ENCODE peak calls at places on chromosome 19, in eight cellular contexts. M, Q, F, N, K, R, W and A are unnamed samples.

GRCh38 chr19:52963229-52963760 is 614 bp upstream of the ZNF816 start:
- DNase-seq in M (no peak), Q (no peak), F (no peak), N (peak; percentile 18), K (no peak), R (no peak), W (no peak), A (no peak)

GRCh38 chr19:39499082-39499642 is 415 bp downstream of the DLL3 start:
- DNase-seq in M (no peak), Q (no peak), F (peak; percentile 47), N (peak; percentile 13), K (no peak), R (no peak), W (no peak), A (no peak)

GRCh38 chr19:6577410-6578125 is 13.4 kb downstream of the CD70 start:
- DNase-seq in M (peak; percentile 100), Q (no peak), F (no peak), N (no peak), K (no peak), R (no peak), W (no peak), A (peak; percentile 66)

GRCh38 chr19:1259873-1260748 is 9.0 kb upstream of the CIRBP start:
- DNase-seq in M (no peak), Q (no peak), F (no peak), N (no peak), K (peak; percentile 60), R (peak; percentile 44), W (no peak), A (peak; percentile 77)

GRCh38 chr19:49951806-49952474 is 9.0 kb downstream of the SIGLEC11 start:
- DNase-seq in M (no peak), Q (no peak), F (no peak), N (no peak), K (no peak), R (no peak), W (no peak), A (no peak)

GRCh38 chr19:17405250-17406038 is at the start of gene BST2:
- DNase-seq in M (peak; percentile 97), Q (no peak), F (no peak), N (no peak), K (peak; percentile 73), R (peak; percentile 77), W (peak; percentile 43), A (no peak)

GRCh38 chr19:17103177-17103576 is 27.6 kb downstream of the MYO9B start:
- DNase-seq in M (peak; percentile 19), Q (no peak), F (no peak), N (peak; percentile 31), K (no peak), R (peak; percentile 61), W (no peak), A (peak; percentile 35)

GRCh38 chr19:10269333-10270179 is 1.4 kb upstream of the ICAM1 start:
- DNase-seq in M (peak; percentile 80), Q (peak; percentile 85), F (peak; percentile 48), N (peak; percentile 86), K (peak; percentile 86), R (peak; percentile 76), W (peak; percentile 88), A (no peak)

GRCh38 chr19:46373573-46374359 is 26.9 kb downstream of the PPP5C start:
- DNase-seq in M (no peak), Q (no peak), F (peak; percentile 99), N (no peak), K (peak; percentile 69), R (peak; percentile 63), W (peak; percentile 92), A (peak; percentile 93)

GRCh38 chr19:27746691-27747380 is 1466.1 kb downstream of the UQCRFS1 start:
- DNase-seq in M (no peak), Q (no peak), F (no peak), N (peak; percentile 5), K (peak; percentile 19), R (no peak), W (peak; percentile 20), A (peak; percentile 19)

GRCh38 chr19:3369337-3370213 is 3.2 kb downstream of the NFIC start:
- DNase-seq in M (peak; percentile 78), Q (no peak), F (no peak), N (no peak), K (peak; percentile 73), R (peak; percentile 79), W (no peak), A (no peak)

GRCh38 chr19:42469311-42470239 is 26.8 kb upstream of the CXCL17 start:
- DNase-seq in M (peak; percentile 87), Q (no peak), F (no peak), N (no peak), K (peak; percentile 18), R (peak; percentile 64), W (no peak), A (no peak)

GRCh38 chr19:19026299-19026971 is 6.9 kb downstream of the SUGP2 start:
- DNase-seq in M (peak; percentile 98), Q (no peak), F (no peak), N (no peak), K (no peak), R (peak; percentile 5), W (peak; percentile 34), A (no peak)

GRCh38 chr19:3466630-3467029 is 13.7 kb downstream of the SMIM24 start:
- DNase-seq in M (no peak), Q (no peak), F (no peak), N (no peak), K (no peak), R (no peak), W (no peak), A (no peak)

GRCh38 chr19:1354496-1355257 is 29.0 kb upstream of the NDUFS7 start:
- DNase-seq in M (peak; percentile 84), Q (peak; percentile 79), F (peak; percentile 78), N (peak; percentile 81), K (peak; percentile 92), R (peak; percentile 88), W (peak; percentile 88), A (peak; percentile 81)

GRCh38 chr19:49340069-49340864 is 5.1 kb downstream of the CD37 start:
- DNase-seq in M (peak; percentile 29), Q (no peak), F (peak; percentile 82), N (no peak), K (peak; percentile 59), R (no peak), W (peak; percentile 75), A (no peak)

GRCh38 chr19:1767464-1767933 is 14.2 kb downstream of the ONECUT3 start:
- DNase-seq in M (no peak), Q (peak; percentile 56), F (peak; percentile 19), N (peak; percentile 78), K (peak; percentile 37), R (peak; percentile 34), W (peak; percentile 44), A (peak; percentile 71)

GRCh38 chr19:18158471-18158870 is 5.5 kb downstream of the PIK3R2 start:
- DNase-seq in M (no peak), Q (no peak), F (no peak), N (no peak), K (no peak), R (no peak), W (no peak), A (no peak)

GRCh38 chr19:8988204-8988603 is 22.0 kb downstream of the MUC16 start:
- DNase-seq in M (no peak), Q (no peak), F (no peak), N (no peak), K (no peak), R (no peak), W (no peak), A (peak; percentile 73)

GRCh38 chr19:12112238-12112637 is 27.9 kb downstream of the ZNF20 start:
- DNase-seq in M (no peak), Q (no peak), F (no peak), N (no peak), K (no peak), R (peak; percentile 46), W (no peak), A (no peak)

GRCh38 chr19:52991484-52991883 is 22.2 kb upstream of the ERVV-1 start:
- DNase-seq in M (no peak), Q (no peak), F (no peak), N (no peak), K (no peak), R (peak; percentile 88), W (no peak), A (no peak)

GRCh38 chr19:28519950-28520861 is 692.7 kb downstream of the UQCRFS1 start:
- DNase-seq in M (no peak), Q (no peak), F (peak; percentile 94), N (no peak), K (peak; percentile 79), R (no peak), W (no peak), A (no peak)

GRCh38 chr19:2552859-2553258 is 76.9 kb downstream of the GADD45B start:
- DNase-seq in M (peak; percentile 98), Q (no peak), F (no peak), N (no peak), K (no peak), R (peak; percentile 61), W (no peak), A (no peak)

GRCh38 chr19:45428385-45429231 is 4.9 kb upstream of the ERCC1 start:
- DNase-seq in M (no peak), Q (no peak), F (no peak), N (peak; percentile 40), K (peak; percentile 78), R (peak; percentile 84), W (no peak), A (no peak)

GRCh38 chr19:30685601-30686000 is 313.4 kb downstream of the ZNF536 start:
- DNase-seq in M (no peak), Q (no peak), F (no peak), N (no peak), K (no peak), R (no peak), W (no peak), A (no peak)

GRCh38 chr19:11612816-11613511 is 15.7 kb downstream of the ZNF627 start:
- DNase-seq in M (no peak), Q (no peak), F (no peak), N (no peak), K (no peak), R (no peak), W (no peak), A (no peak)

GRCh38 chr19:56217039-56217949 is 15.2 kb downstream of the ZSCAN5C start:
- DNase-seq in M (no peak), Q (no peak), F (no peak), N (no peak), K (no peak), R (peak; percentile 13), W (no peak), A (no peak)

GRCh38 chr19:35354898-35355297 is 3.4 kb upstream of the FFAR3 start:
- DNase-seq in M (no peak), Q (no peak), F (no peak), N (no peak), K (no peak), R (no peak), W (no peak), A (no peak)

GRCh38 chr19:2491130-2491801 is 15.3 kb downstream of the GADD45B start:
- DNase-seq in M (no peak), Q (no peak), F (peak; percentile 91), N (no peak), K (peak; percentile 70), R (peak; percentile 93), W (peak; percentile 85), A (peak; percentile 81)

GRCh38 chr19:40035996-40036395 is 20.0 kb downstream of the ZNF780B start:
- DNase-seq in M (no peak), Q (no peak), F (no peak), N (no peak), K (no peak), R (peak; percentile 34), W (no peak), A (no peak)